ENCODE peak calls at places on chromosomes 1 and 21, in six cellular contexts. O, E, Q, L, P and N are unnamed samples.

GRCh38 chr21:16082038-16082816 is 352.4 kb downstream of the USP25 start:
- DNase-seq in O (no peak), E (no peak), Q (peak; percentile 55), L (no peak), P (peak; percentile 59), N (no peak)

GRCh38 chr1:53195913-53196484 is 625 bp upstream of the CPT2 start:
- DNase-seq in O (no peak), E (no peak), Q (no peak), L (no peak), P (no peak), N (no peak)

GRCh38 chr21:36806103-36806502 is 107.2 kb downstream of the SIM2 start:
- DNase-seq in O (no peak), E (no peak), Q (peak; percentile 8), L (no peak), P (no peak), N (no peak)

GRCh38 chr1:223634423-223634822 is 31.1 kb downstream of the CAPN8 start:
- DNase-seq in O (no peak), E (no peak), Q (no peak), L (no peak), P (no peak), N (no peak)

GRCh38 chr1:53410691-53411090 is 48.5 kb upstream of the DMRTB1 start:
- DNase-seq in O (no peak), E (no peak), Q (no peak), L (no peak), P (no peak), N (no peak)

GRCh38 chr1:211331011-211331709 is 4.5 kb downstream of the TRAF5 start:
- DNase-seq in O (no peak), E (no peak), Q (no peak), L (no peak), P (no peak), N (no peak)

GRCh38 chr21:46146856-46147255 is 8.5 kb downstream of the FTCD start:
- DNase-seq in O (no peak), E (no peak), Q (no peak), L (no peak), P (no peak), N (no peak)

GRCh38 chr1:154937051-154937987 is 800 bp upstream of the PMVK start:
- DNase-seq in O (peak; percentile 92), E (peak; percentile 93), Q (peak; percentile 98), L (peak; percentile 89), P (peak; percentile 92), N (peak; percentile 69)

GRCh38 chr1:160136121-160136925 is 15.1 kb upstream of the ATP1A4 start:
- DNase-seq in O (no peak), E (no peak), Q (no peak), L (no peak), P (no peak), N (no peak)

GRCh38 chr1:1332774-1333480 is 1.8 kb downstream of the TAS1R3 start:
- DNase-seq in O (no peak), E (peak; percentile 74), Q (no peak), L (no peak), P (no peak), N (no peak)

GRCh38 chr1:245878585-245878984 is 628.5 kb downstream of the SMYD3 start:
- DNase-seq in O (no peak), E (no peak), Q (no peak), L (no peak), P (no peak), N (no peak)

GRCh38 chr1:87389546-87389945 is 60.9 kb downstream of the LMO4 start:
- DNase-seq in O (no peak), E (no peak), Q (no peak), L (no peak), P (no peak), N (no peak)

GRCh38 chr1:29121516-29121937 is 2.2 kb downstream of the TMEM200B start:
- DNase-seq in O (no peak), E (no peak), Q (no peak), L (no peak), P (peak; percentile 23), N (peak; percentile 39)

GRCh38 chr1:97377432-97378034 is 543.3 kb downstream of the DPYD start:
- DNase-seq in O (no peak), E (no peak), Q (no peak), L (no peak), P (no peak), N (no peak)

GRCh38 chr1:63917571-63918394 is 144.0 kb downstream of the ROR1 start:
- DNase-seq in O (no peak), E (no peak), Q (no peak), L (no peak), P (no peak), N (no peak)

GRCh38 chr1:154751690-154752089 is 118.4 kb downstream of the KCNN3 start:
- DNase-seq in O (no peak), E (no peak), Q (peak; percentile 82), L (no peak), P (no peak), N (no peak)

GRCh38 chr1:21570528-21570875 is 61.3 kb downstream of the ALPL start:
- DNase-seq in O (no peak), E (no peak), Q (no peak), L (no peak), P (no peak), N (no peak)

GRCh38 chr1:56286506-56286905 is 292.9 kb downstream of the PLPP3 start:
- DNase-seq in O (no peak), E (no peak), Q (no peak), L (no peak), P (no peak), N (no peak)

GRCh38 chr1:69846267-69846666 is 278.5 kb downstream of the LRRC7 start:
- DNase-seq in O (no peak), E (no peak), Q (no peak), L (no peak), P (no peak), N (no peak)

GRCh38 chr1:209094384-209094783 is 489.1 kb upstream of the CAMK1G start:
- DNase-seq in O (no peak), E (no peak), Q (no peak), L (no peak), P (no peak), N (no peak)

GRCh38 chr1:148388260-148389026 is 94.7 kb downstream of the PPIAL4G start:
- DNase-seq in O (peak; percentile 85), E (peak; percentile 94), Q (peak; percentile 89), L (peak; percentile 93), P (peak; percentile 64), N (peak; percentile 46)

GRCh38 chr1:239792157-239792556 is 299.5 kb upstream of the FMN2 start:
- DNase-seq in O (no peak), E (no peak), Q (no peak), L (no peak), P (no peak), N (no peak)

GRCh38 chr1:239795289-239795688 is 296.4 kb upstream of the FMN2 start:
- DNase-seq in O (no peak), E (no peak), Q (no peak), L (no peak), P (no peak), N (no peak)
- TF ChIP-seq CTCF in O (no peak), E (no peak), Q (no peak), L (no peak), P (no peak), N (no peak)

DNA sequence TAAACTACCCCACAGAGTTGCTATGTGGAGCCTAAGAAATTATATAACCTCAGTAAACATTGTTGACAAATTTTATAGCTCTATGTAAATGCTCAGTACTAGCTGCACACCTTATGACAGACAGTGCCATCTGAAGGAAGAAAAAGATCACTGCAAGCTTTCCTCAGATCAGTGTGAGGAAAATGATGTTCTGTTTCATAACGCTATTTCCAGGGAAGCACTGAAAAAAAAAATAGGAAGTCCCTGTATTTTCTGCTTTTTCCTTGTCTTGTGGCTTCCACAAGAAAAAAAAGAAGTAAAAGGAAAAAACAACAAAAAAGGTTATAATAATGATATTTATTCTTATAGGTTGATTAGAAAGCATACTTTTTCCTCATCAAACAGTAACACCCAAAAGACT is 23.2 kb downstream of the LYST start:
- DNase-seq in O (no peak), E (no peak), Q (peak; percentile 67), L (no peak), P (peak; percentile 18), N (no peak)
- TF ChIP-seq CTCF in O (peak; percentile 68), E (peak; percentile 44), Q (peak; percentile 69), L (peak; percentile 29), P (peak; percentile 67), N (peak; percentile 47)

DNA sequence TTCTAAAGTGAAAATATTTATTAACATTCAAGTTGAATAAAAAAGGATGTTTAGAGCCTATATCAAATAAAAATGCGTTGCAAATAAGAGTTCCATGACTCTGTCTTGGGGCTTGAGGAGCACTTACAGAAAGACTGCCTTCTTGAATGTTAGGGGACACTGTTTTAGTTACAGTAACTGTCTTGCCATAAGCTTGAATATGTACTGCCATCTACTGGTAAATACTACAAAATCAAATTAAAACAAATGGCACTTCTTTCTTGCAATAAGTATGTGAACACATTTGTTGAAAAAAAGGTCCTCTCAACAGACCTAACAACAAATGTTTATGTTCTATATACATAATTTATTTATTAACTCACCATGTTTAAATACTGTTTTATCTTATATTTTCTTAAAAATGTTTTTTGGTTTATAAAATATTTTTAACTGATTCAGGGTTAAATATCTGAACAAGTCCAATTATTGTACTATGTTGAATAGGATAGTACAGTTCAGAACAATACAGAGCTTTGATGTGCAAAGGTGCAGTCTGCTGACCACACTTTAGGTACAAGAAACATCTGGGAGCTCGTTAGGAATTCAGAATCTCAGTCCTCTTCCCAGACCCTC is 199.5 kb downstream of the LRRIQ3 start:
- DNase-seq in O (no peak), E (no peak), Q (peak; percentile 54), L (no peak), P (peak; percentile 43), N (no peak)
- TF ChIP-seq CTCF in O (peak; percentile 61), E (peak; percentile 37), Q (peak; percentile 44), L (no peak), P (peak; percentile 34), N (peak; percentile 76)

GRCh38 chr1:240962086-240962485 is 350.1 kb upstream of the GREM2 start:
- DNase-seq in O (no peak), E (no peak), Q (no peak), L (no peak), P (no peak), N (no peak)

GRCh38 chr1:240956020-240956419 is 344.1 kb upstream of the GREM2 start:
- DNase-seq in O (no peak), E (no peak), Q (no peak), L (no peak), P (no peak), N (no peak)

GRCh38 chr1:240956424-240956823 is 344.5 kb upstream of the GREM2 start:
- DNase-seq in O (no peak), E (no peak), Q (no peak), L (no peak), P (no peak), N (no peak)
- TF ChIP-seq CTCF in O (no peak), E (no peak), Q (no peak), L (no peak), P (no peak), N (no peak)

DNA sequence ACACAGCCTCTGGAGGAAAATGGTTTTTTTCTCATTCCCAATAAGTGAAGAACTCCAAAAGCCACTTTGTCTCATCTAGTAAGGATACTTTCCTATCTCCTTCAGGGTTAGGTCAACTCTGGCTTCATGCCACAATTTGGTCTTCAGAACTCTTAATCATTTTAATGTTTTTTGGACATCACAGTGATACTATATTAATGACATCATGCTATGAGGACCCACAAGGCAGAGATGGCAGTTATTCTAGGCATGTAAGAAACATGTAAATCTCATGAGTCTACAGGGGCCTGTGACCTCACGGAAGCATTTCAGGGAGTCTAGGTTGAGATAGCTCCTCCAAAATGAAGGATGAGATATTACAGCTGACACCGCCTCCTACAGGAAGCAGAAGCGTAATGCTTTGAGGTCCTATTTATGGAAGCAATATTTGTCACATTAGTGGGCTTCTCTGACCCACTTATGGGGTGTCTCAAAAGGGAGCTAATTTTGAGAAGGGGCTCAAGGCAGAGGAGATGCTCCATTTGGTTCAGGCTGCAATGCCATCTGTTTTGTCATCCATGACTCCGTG is 5.0 kb upstream of the GPR137B start:
- DNase-seq in O (no peak), E (no peak), Q (no peak), L (no peak), P (no peak), N (no peak)
- TF ChIP-seq CTCF in O (no peak), E (no peak), Q (no peak), L (no peak), P (no peak), N (no peak)